ENCODE peak calls at places on chromosomes 12 and 14, in six cellular contexts. One of them, this sample, is unnamed.

GRCh38 chr14:91230363-91231035 is 14.0 kb downstream of the GPR68 start:
- DNase-seq in GM12891: no peak
- DNase-seq in HepG2: no peak
- DNase-seq in K562: no peak
- DNase-seq in GM12878: no peak
- DNase-seq in H1: no peak
- DNase-seq in this sample: no peak

GRCh38 chr12:22118206-22118605 is 72.2 kb downstream of the CMAS start:
- DNase-seq in GM12891: no peak
- DNase-seq in HepG2: no peak
- DNase-seq in K562: no peak
- DNase-seq in GM12878: no peak
- DNase-seq in H1: no peak
- DNase-seq in this sample: no peak

GRCh38 chr12:1859643-1860042 is 39.3 kb downstream of the LRTM2 start:
- DNase-seq in GM12891: no peak
- DNase-seq in HepG2: no peak
- DNase-seq in K562: peak; percentile 6
- DNase-seq in GM12878: no peak
- DNase-seq in H1: no peak
- DNase-seq in this sample: no peak

GRCh38 chr14:28142400-28143015 is 624.1 kb upstream of the FOXG1 start:
- DNase-seq in GM12891: no peak
- DNase-seq in HepG2: no peak
- DNase-seq in K562: no peak
- DNase-seq in GM12878: no peak
- DNase-seq in H1: no peak
- DNase-seq in this sample: no peak

GRCh38 chr12:14239350-14239934 is 126.0 kb upstream of the ATF7IP start:
- DNase-seq in GM12891: no peak
- DNase-seq in HepG2: peak; percentile 85
- DNase-seq in K562: no peak
- DNase-seq in GM12878: peak; percentile 86
- DNase-seq in H1: peak; percentile 61
- DNase-seq in this sample: no peak

GRCh38 chr12:846376-846775 is 94.0 kb downstream of the WNK1 start:
- DNase-seq in GM12891: no peak
- DNase-seq in HepG2: no peak
- DNase-seq in K562: no peak
- DNase-seq in GM12878: no peak
- DNase-seq in H1: no peak
- DNase-seq in this sample: no peak

GRCh38 chr12:51759175-51759574 is 89.3 kb downstream of the FIGNL2 start:
- DNase-seq in GM12891: no peak
- DNase-seq in HepG2: no peak
- DNase-seq in K562: no peak
- DNase-seq in GM12878: no peak
- DNase-seq in H1: no peak
- DNase-seq in this sample: no peak

GRCh38 chr14:22152161-22152870 is 436.7 kb downstream of the DAD1 start:
- DNase-seq in GM12891: no peak
- DNase-seq in HepG2: no peak
- DNase-seq in K562: no peak
- DNase-seq in GM12878: no peak
- DNase-seq in H1: no peak
- DNase-seq in this sample: no peak

GRCh38 chr12:4849024-4849594 is 60.6 kb upstream of the KCNA1 start:
- DNase-seq in GM12891: no peak
- DNase-seq in HepG2: peak; percentile 30
- DNase-seq in K562: peak; percentile 31
- DNase-seq in GM12878: no peak
- DNase-seq in H1: no peak
- DNase-seq in this sample: no peak

GRCh38 chr14:100523131-100523530 is 64.1 kb downstream of the BEGAIN start:
- DNase-seq in GM12891: no peak
- DNase-seq in HepG2: no peak
- DNase-seq in K562: no peak
- DNase-seq in GM12878: no peak
- DNase-seq in H1: no peak
- DNase-seq in this sample: no peak

GRCh38 chr12:110451263-110451662 is 1.1 kb upstream of the ARPC3 start:
- DNase-seq in GM12891: no peak
- DNase-seq in HepG2: no peak
- DNase-seq in K562: no peak
- DNase-seq in GM12878: no peak
- DNase-seq in H1: no peak
- DNase-seq in this sample: no peak

GRCh38 chr12:119302334-119303132 is 32.0 kb upstream of the CCDC60 start:
- DNase-seq in GM12891: no peak
- DNase-seq in HepG2: no peak
- DNase-seq in K562: no peak
- DNase-seq in GM12878: no peak
- DNase-seq in H1: no peak
- DNase-seq in this sample: no peak

GRCh38 chr14:39440975-39441374 is 8.7 kb upstream of the FBXO33 start:
- DNase-seq in GM12891: no peak
- DNase-seq in HepG2: no peak
- DNase-seq in K562: no peak
- DNase-seq in GM12878: no peak
- DNase-seq in H1: no peak
- DNase-seq in this sample: no peak

GRCh38 chr12:132633398-132633797 is 14.8 kb downstream of the P2RX2 start:
- DNase-seq in GM12891: no peak
- DNase-seq in HepG2: no peak
- DNase-seq in K562: no peak
- DNase-seq in GM12878: no peak
- DNase-seq in H1: no peak
- DNase-seq in this sample: no peak

DNA sequence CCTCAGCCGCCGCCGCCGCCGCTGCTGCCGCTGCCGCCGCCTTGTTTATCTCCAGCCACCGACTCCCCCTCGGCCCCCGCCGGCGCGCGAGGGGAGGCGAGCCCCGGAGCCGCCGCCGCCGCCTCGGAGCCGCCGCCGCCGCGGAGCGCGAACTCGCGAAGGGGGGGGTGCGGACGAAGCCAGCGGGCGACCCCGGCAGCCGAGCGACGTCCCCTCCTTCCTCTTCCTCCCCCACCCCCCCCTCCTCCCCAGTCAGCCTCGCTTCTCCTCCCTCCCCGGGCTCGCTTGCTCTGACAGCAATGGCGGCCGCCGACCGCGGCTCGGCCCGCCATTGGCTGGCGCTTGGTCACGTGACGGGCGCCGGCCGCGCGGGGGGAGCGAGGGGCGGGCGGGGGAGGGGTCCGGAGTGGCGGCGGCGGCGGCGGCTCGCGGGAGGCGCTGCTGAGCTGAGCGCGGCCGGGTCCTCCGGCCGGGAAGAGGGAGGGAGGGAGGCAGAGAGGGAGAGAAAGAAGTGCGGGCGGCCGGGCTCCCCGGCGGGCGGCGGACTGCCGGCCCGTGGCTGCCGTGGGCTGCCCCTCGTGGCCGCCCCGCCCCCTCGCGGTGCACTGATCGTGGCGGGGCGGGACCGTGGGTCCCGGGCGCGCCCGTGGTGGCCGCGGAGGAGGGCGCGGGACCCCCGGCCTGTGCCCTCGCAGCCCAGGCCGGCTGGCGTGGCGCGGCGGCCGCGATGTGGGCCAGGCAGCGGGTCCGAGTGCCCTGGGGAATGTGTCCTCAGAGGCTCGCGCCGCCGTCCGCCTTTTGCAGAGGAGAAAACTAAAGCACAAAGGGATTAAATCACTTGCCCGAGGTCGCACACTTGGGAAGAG is at the start of gene MED13L:
- DNase-seq in GM12891: peak; percentile 90
- DNase-seq in HepG2: peak; percentile 64
- DNase-seq in K562: peak; percentile 92
- DNase-seq in GM12878: no peak
- DNase-seq in H1: peak; percentile 87
- DNase-seq in this sample: peak; percentile 89
- TF ChIP-seq POLR2A in GM12891: no peak
- TF ChIP-seq POLR2A in HepG2: peak; percentile 42
- TF ChIP-seq POLR2A in K562: no peak
- TF ChIP-seq POLR2A in GM12878: peak; percentile 75
- TF ChIP-seq POLR2A in H1: peak; percentile 27
- TF ChIP-seq POLR2A in this sample: peak; percentile 51

DNA sequence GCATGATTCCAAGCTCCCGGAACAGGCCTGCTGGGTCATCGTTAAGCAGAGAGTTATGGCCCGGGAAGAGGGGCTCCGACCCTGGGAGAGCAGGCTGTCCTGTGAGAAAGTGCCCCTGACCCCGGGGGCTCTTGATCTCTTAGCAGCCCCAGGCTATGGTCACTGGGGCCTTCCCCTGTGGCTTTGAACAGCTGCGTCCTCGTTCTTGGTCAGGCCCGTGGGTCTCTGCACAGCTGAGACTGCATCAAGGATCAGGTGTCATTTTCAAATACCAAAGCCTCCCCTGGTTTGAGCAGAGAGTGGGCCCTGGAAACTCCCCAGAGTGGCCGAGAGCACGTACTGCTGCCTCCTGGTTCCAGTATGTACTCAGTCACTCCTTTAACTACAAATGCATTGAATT is 114.8 kb downstream of the ESRRB start:
- DNase-seq in GM12891: no peak
- DNase-seq in HepG2: no peak
- DNase-seq in K562: no peak
- DNase-seq in GM12878: peak; percentile 17
- DNase-seq in H1: no peak
- DNase-seq in this sample: no peak
- TF ChIP-seq POLR2AphosphoS5 in GM12891: no peak
- TF ChIP-seq POLR2AphosphoS5 in HepG2: no peak
- TF ChIP-seq POLR2AphosphoS5 in K562: no peak
- TF ChIP-seq POLR2AphosphoS5 in GM12878: no peak
- TF ChIP-seq POLR2AphosphoS5 in H1: no peak
- TF ChIP-seq POLR2AphosphoS5 in this sample: no peak

GRCh38 chr14:58426819-58427288 is 477 bp downstream of the TIMM9 start:
- DNase-seq in GM12891: no peak
- DNase-seq in HepG2: peak; percentile 56
- DNase-seq in K562: peak; percentile 77
- DNase-seq in GM12878: no peak
- DNase-seq in H1: peak; percentile 78
- DNase-seq in this sample: peak; percentile 30
- TF ChIP-seq TAF1 in GM12891: peak; percentile 80
- TF ChIP-seq TAF1 in HepG2: no peak
- TF ChIP-seq TAF1 in K562: no peak
- TF ChIP-seq TAF1 in GM12878: peak; percentile 37
- TF ChIP-seq TAF1 in H1: peak; percentile 63
- TF ChIP-seq TAF1 in this sample: peak; percentile 66

GRCh38 chr12:92144045-92144630 is 1.5 kb downstream of the BTG1 start:
- DNase-seq in GM12891: no peak
- DNase-seq in HepG2: peak; percentile 81
- DNase-seq in K562: peak; percentile 91
- DNase-seq in GM12878: no peak
- DNase-seq in H1: peak; percentile 58
- DNase-seq in this sample: no peak

GRCh38 chr12:92145731-92146496 is at the start of gene BTG1:
- DNase-seq in GM12891: peak; percentile 74
- DNase-seq in HepG2: peak; percentile 98
- DNase-seq in K562: peak; percentile 99
- DNase-seq in GM12878: peak; percentile 100
- DNase-seq in H1: peak; percentile 98
- DNase-seq in this sample: peak; percentile 71

GRCh38 chr12:92143280-92143679 is 2.4 kb downstream of the BTG1 start:
- DNase-seq in GM12891: no peak
- DNase-seq in HepG2: no peak
- DNase-seq in K562: no peak
- DNase-seq in GM12878: no peak
- DNase-seq in H1: no peak
- DNase-seq in this sample: no peak

GRCh38 chr12:92145481-92145730 is 240 bp downstream of the BTG1 start:
- DNase-seq in GM12891: no peak
- DNase-seq in HepG2: no peak
- DNase-seq in K562: no peak
- DNase-seq in GM12878: no peak
- DNase-seq in H1: no peak
- DNase-seq in this sample: no peak

DNA sequence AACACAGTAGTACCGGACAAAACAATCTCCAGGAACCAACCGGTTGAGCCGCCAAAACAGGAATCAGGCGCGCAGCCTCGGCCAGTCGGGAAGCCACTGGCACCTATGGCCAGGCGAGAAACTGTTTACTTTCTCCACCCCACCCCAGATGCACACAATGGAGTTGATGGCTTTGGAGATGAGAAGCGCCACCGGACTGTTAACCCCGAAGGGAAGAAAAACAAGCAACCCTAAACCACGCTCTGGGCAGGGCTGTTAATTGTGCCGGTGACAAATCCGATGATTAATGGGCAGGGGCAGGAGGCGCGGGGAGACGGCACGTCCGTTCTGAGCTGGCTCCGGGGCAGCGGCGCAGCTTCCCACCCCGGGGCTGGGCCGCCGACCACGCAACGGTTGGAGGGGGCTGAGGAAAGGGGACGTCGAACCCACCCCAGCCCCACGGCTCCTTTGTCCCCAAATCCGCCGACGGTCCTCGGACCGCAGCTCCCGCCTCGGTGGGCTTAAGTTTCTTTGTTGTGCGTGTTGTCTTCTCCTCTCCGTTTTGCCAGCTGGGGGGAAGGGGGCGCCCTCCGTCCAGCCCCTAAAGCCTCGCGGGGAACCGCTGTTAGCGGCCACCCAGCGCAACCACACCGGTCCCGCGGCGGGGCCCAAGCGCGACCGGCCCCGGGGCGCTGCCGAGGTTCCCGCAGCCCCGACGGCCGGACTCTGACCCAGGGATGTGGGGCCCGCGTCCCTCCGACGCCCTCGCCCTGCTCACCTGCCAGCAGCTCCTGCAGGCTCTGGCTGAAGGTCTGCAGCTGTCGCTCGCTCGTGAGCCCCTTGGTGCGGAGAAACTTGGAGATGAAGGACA is 790 bp downstream of the BTG1 start:
- DNase-seq in GM12891: no peak
- DNase-seq in HepG2: peak; percentile 27
- DNase-seq in K562: peak; percentile 72
- DNase-seq in GM12878: no peak
- DNase-seq in H1: peak; percentile 56
- DNase-seq in this sample: no peak
- TF ChIP-seq POLR2A in GM12891: peak; percentile 83
- TF ChIP-seq POLR2A in HepG2: no peak
- TF ChIP-seq POLR2A in K562: no peak
- TF ChIP-seq POLR2A in GM12878: peak; percentile 96
- TF ChIP-seq POLR2A in H1: peak; percentile 58
- TF ChIP-seq POLR2A in this sample: peak; percentile 65

This sample was measured in GM12892.